ENCODE peak calls at places on chromosomes 16 and 17, in five cellular contexts. One of them, this sample, is unnamed. For H3K36me3, the result is how much of the 10 kb centered on the place peaks cover.

GRCh38 chr17:55756689-55757088 is 5.8 kb downstream of the PCTP start:
- DNase-seq in pancreas: no peak
- DNase-seq in psoas muscle: no peak
- DNase-seq in IMR-90: no peak
- DNase-seq in heart left ventricle: no peak
- DNase-seq in this sample: no peak

GRCh38 chr17:83155128-83156081 is 76.0 kb downstream of the METRNL start:
- DNase-seq in pancreas: no peak
- DNase-seq in psoas muscle: peak
- DNase-seq in IMR-90: peak
- DNase-seq in heart left ventricle: no peak
- DNase-seq in this sample: peak

GRCh38 chr16:180921-181667 is 835 bp downstream of the HBQ1 start:
- DNase-seq in pancreas: peak
- DNase-seq in psoas muscle: peak
- DNase-seq in IMR-90: peak
- DNase-seq in heart left ventricle: peak
- DNase-seq in this sample: no peak

GRCh38 chr16:80543162-80543561 is 2.4 kb downstream of the DYNLRB2 start:
- DNase-seq in pancreas: no peak
- DNase-seq in psoas muscle: no peak
- DNase-seq in IMR-90: no peak
- DNase-seq in heart left ventricle: no peak
- DNase-seq in this sample: no peak

GRCh38 chr16:6684076-6684673 is 648.5 kb upstream of the RBFOX1 start:
- DNase-seq in pancreas: no peak
- DNase-seq in psoas muscle: no peak
- DNase-seq in IMR-90: no peak
- DNase-seq in heart left ventricle: no peak
- DNase-seq in this sample: no peak

GRCh38 chr16:11484691-11485258 is 101.9 kb downstream of the LITAF start:
- DNase-seq in pancreas: no peak
- DNase-seq in psoas muscle: no peak
- DNase-seq in IMR-90: peak
- DNase-seq in heart left ventricle: no peak
- DNase-seq in this sample: no peak

GRCh38 chr16:12771341-12771798 is 32.3 kb downstream of the CPPED1 start:
- DNase-seq in pancreas: no peak
- DNase-seq in psoas muscle: no peak
- DNase-seq in IMR-90: no peak
- DNase-seq in heart left ventricle: no peak
- DNase-seq in this sample: no peak

GRCh38 chr17:81635973-81636504 is 873 bp downstream of the NPLOC4 start:
- DNase-seq in pancreas: no peak
- DNase-seq in psoas muscle: no peak
- DNase-seq in IMR-90: peak
- DNase-seq in heart left ventricle: no peak
- DNase-seq in this sample: no peak

GRCh38 chr17:31251075-31251474 is 46.0 kb downstream of the OMG start:
- DNase-seq in pancreas: no peak
- DNase-seq in psoas muscle: no peak
- DNase-seq in IMR-90: no peak
- DNase-seq in heart left ventricle: no peak
- DNase-seq in this sample: no peak

GRCh38 chr16:84098939-84099338 is 17.8 kb downstream of the MBTPS1 start:
- DNase-seq in pancreas: no peak
- DNase-seq in psoas muscle: no peak
- DNase-seq in IMR-90: peak
- DNase-seq in heart left ventricle: no peak
- DNase-seq in this sample: no peak

GRCh38 chr17:77423589-77424451 is 283.1 kb downstream of the SEC14L1 start:
- DNase-seq in pancreas: peak
- DNase-seq in psoas muscle: peak
- DNase-seq in IMR-90: peak
- DNase-seq in heart left ventricle: peak
- DNase-seq in this sample: peak

GRCh38 chr17:9934354-9934753 is 29.3 kb upstream of the RCVRN start:
- DNase-seq in pancreas: no peak
- DNase-seq in psoas muscle: no peak
- DNase-seq in IMR-90: no peak
- DNase-seq in heart left ventricle: peak
- DNase-seq in this sample: no peak

GRCh38 chr17:79695293-79696158 is 35.2 kb upstream of the ENPP7 start:
- DNase-seq in pancreas: no peak
- DNase-seq in psoas muscle: no peak
- DNase-seq in IMR-90: no peak
- DNase-seq in heart left ventricle: no peak
- DNase-seq in this sample: no peak

GRCh38 chr16:58027341-58028167 is 2.0 kb downstream of the MMP15 start:
- DNase-seq in pancreas: peak
- DNase-seq in psoas muscle: peak
- DNase-seq in IMR-90: no peak
- DNase-seq in heart left ventricle: peak
- DNase-seq in this sample: no peak

GRCh38 chr17:43517161-43517560 is 29.0 kb downstream of the ETV4 start:
- DNase-seq in pancreas: no peak
- DNase-seq in psoas muscle: no peak
- DNase-seq in IMR-90: no peak
- DNase-seq in heart left ventricle: no peak
- DNase-seq in this sample: no peak

GRCh38 chr16:57041182-57042156 is 50.9 kb upstream of the CPNE2 start:
- DNase-seq in pancreas: no peak
- DNase-seq in psoas muscle: no peak
- DNase-seq in IMR-90: no peak
- DNase-seq in heart left ventricle: no peak
- DNase-seq in this sample: no peak

GRCh38 chr16:73049051-73049910 is 1.4 kb upstream of the ZFHX3 start:
- DNase-seq in pancreas: no peak
- DNase-seq in psoas muscle: no peak
- DNase-seq in IMR-90: no peak
- DNase-seq in heart left ventricle: no peak
- DNase-seq in this sample: no peak

GRCh38 chr16:85800321-85800669 is 800 bp downstream of the COX4I1 start:
- DNase-seq in pancreas: no peak
- DNase-seq in psoas muscle: no peak
- DNase-seq in IMR-90: no peak
- DNase-seq in heart left ventricle: no peak
- DNase-seq in this sample: no peak

GRCh38 chr17:1980665-1981250 is 44.4 kb downstream of the RTN4RL1 start:
- DNase-seq in pancreas: no peak
- DNase-seq in psoas muscle: no peak
- DNase-seq in IMR-90: no peak
- DNase-seq in heart left ventricle: no peak
- DNase-seq in this sample: no peak

GRCh38 chr17:59513934-59514841 is 51.2 kb upstream of the DHX40 start:
- DNase-seq in pancreas: peak
- DNase-seq in psoas muscle: peak
- DNase-seq in IMR-90: peak
- DNase-seq in heart left ventricle: peak
- DNase-seq in this sample: no peak

GRCh38 chr16:57358527-57359095 is at the start of gene CCL22:
- DNase-seq in pancreas: no peak
- DNase-seq in psoas muscle: no peak
- DNase-seq in IMR-90: no peak
- DNase-seq in heart left ventricle: no peak
- DNase-seq in this sample: no peak

GRCh38 chr17:55326030-55326429 is 61.3 kb downstream of the HLF start:
- DNase-seq in pancreas: no peak
- DNase-seq in psoas muscle: no peak
- DNase-seq in IMR-90: no peak
- DNase-seq in heart left ventricle: no peak
- DNase-seq in this sample: no peak

GRCh38 chr17:46190763-46191162 is 2.5 kb downstream of the KANSL1 start:
- DNase-seq in pancreas: no peak
- DNase-seq in psoas muscle: no peak
- DNase-seq in IMR-90: peak
- DNase-seq in heart left ventricle: no peak
- DNase-seq in this sample: no peak

GRCh38 chr17:72173475-72174116 is 52.8 kb downstream of the SOX9 start:
- DNase-seq in pancreas: no peak
- DNase-seq in psoas muscle: no peak
- DNase-seq in IMR-90: peak
- DNase-seq in heart left ventricle: no peak
- DNase-seq in this sample: no peak

GRCh38 chr17:29549169-29549935 is 17.5 kb downstream of the ABHD15 start:
- DNase-seq in pancreas: no peak
- DNase-seq in psoas muscle: no peak
- DNase-seq in IMR-90: peak
- DNase-seq in heart left ventricle: no peak
- DNase-seq in this sample: no peak

GRCh38 chr16:917591-918061 is 53.2 kb downstream of the LMF1 start:
- DNase-seq in pancreas: no peak
- DNase-seq in psoas muscle: no peak
- DNase-seq in IMR-90: no peak
- DNase-seq in heart left ventricle: peak
- DNase-seq in this sample: no peak

GRCh38 chr16:66225696-66226095 is 140.8 kb upstream of the CDH5 start:
- DNase-seq in pancreas: no peak
- DNase-seq in psoas muscle: no peak
- DNase-seq in IMR-90: no peak
- DNase-seq in heart left ventricle: no peak
- DNase-seq in this sample: no peak

GRCh38 chr17:78415821-78416301 is 37.4 kb downstream of the PGS1 start:
- DNase-seq in pancreas: no peak
- DNase-seq in psoas muscle: no peak
- DNase-seq in IMR-90: peak
- DNase-seq in heart left ventricle: no peak
- DNase-seq in this sample: no peak

GRCh38 chr17:55394357-55395021 is 27.1 kb downstream of the MMD start:
- DNase-seq in pancreas: no peak
- DNase-seq in psoas muscle: no peak
- DNase-seq in IMR-90: no peak
- DNase-seq in heart left ventricle: no peak
- DNase-seq in this sample: no peak

GRCh38 chr16:79757163-79757562 is 156.6 kb upstream of the MAF start:
- DNase-seq in pancreas: no peak
- DNase-seq in psoas muscle: no peak
- DNase-seq in IMR-90: no peak
- DNase-seq in heart left ventricle: no peak
- DNase-seq in this sample: no peak

DNA sequence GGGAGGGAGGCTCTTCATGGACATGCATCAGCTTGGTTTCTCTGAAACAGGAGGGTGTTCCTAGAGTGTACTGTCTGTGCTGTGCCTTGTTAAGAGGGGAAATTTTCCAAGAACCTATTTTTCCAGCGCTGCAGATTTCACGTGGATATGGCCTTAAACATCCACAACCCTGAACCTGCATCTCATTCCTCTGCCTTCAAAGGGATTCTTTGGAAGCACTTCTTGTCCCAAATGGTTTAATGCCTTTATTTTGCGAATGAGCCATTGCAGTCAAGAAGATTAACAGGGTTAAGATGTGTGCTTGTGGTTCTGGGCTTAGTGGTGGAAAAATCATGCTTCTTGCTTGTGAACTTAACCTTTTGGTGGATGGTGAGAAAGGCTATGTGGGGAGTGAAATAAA is 161.2 kb downstream of the XYLT1 start:
- DNase-seq in pancreas: no peak
- DNase-seq in psoas muscle: no peak
- DNase-seq in IMR-90: no peak
- DNase-seq in heart left ventricle: no peak
- DNase-seq in this sample: no peak
- H3K36me3 ChIP-seq in pancreas: under half
- H3K36me3 ChIP-seq in psoas muscle: under half
- H3K36me3 ChIP-seq in IMR-90: under half
- H3K36me3 ChIP-seq in heart left ventricle: under half
- H3K36me3 ChIP-seq in this sample: under half

GRCh38 chr17:47994714-47995113 is 23.8 kb downstream of the CDK5RAP3 start:
- DNase-seq in pancreas: no peak
- DNase-seq in psoas muscle: no peak
- DNase-seq in IMR-90: no peak
- DNase-seq in heart left ventricle: no peak
- DNase-seq in this sample: no peak
- TF ChIP-seq CTCF in pancreas: no peak
- TF ChIP-seq CTCF in psoas muscle: no peak
- TF ChIP-seq CTCF in IMR-90: no peak
- TF ChIP-seq CTCF in heart left ventricle: no peak
- TF ChIP-seq CTCF in this sample: no peak

DNA sequence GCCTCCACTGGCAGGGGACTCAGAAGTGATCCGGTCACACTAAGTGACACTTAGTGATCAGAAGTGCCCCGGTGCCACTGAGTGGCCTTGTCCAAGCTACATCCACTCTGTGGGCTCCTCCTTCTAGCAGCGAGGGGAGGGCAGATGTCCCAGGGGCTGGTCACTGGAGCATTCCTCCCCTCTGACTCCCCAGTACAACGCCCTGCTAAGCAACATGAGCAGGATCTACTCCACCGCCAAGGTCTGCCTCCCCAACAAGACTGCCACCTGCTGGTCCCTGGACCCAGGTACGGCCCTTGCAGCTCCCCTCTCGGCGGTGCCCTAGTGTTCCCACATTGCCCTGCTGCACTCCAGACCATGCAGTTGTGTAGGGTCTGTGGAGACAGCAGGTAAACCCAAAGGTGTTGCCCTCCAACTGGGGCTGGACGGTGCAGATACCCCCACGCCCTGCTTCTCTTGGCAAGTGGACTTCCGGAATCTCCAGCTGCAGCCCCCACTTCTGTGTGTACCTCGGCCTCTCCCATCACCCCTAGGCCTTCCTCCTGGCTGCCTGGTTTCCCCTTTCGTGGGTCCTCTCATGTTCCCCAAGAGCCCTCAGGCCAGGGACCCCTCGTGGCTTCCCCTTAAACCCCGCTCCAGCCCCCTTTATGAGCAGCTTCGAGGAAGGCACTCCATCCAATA is 2.1 kb downstream of the ACE start:
- DNase-seq in pancreas: peak
- DNase-seq in psoas muscle: peak
- DNase-seq in IMR-90: peak
- DNase-seq in heart left ventricle: peak
- DNase-seq in this sample: peak
- H3K4me3 ChIP-seq in pancreas: no peak
- H3K4me3 ChIP-seq in psoas muscle: peak
- H3K4me3 ChIP-seq in IMR-90: no peak
- H3K4me3 ChIP-seq in heart left ventricle: no peak
- H3K4me3 ChIP-seq in this sample: no peak

GRCh38 chr16:69240336-69240735 is 53.4 kb downstream of the SNTB2 start:
- DNase-seq in pancreas: no peak
- DNase-seq in psoas muscle: no peak
- DNase-seq in IMR-90: peak
- DNase-seq in heart left ventricle: no peak
- DNase-seq in this sample: no peak

GRCh38 chr16:69233124-69233523 is 46.2 kb downstream of the SNTB2 start:
- DNase-seq in pancreas: no peak
- DNase-seq in psoas muscle: no peak
- DNase-seq in IMR-90: no peak
- DNase-seq in heart left ventricle: no peak
- DNase-seq in this sample: no peak

GRCh38 chr16:69236319-69236718 is 49.4 kb downstream of the SNTB2 start:
- DNase-seq in pancreas: no peak
- DNase-seq in psoas muscle: no peak
- DNase-seq in IMR-90: no peak
- DNase-seq in heart left ventricle: no peak
- DNase-seq in this sample: no peak

DNA sequence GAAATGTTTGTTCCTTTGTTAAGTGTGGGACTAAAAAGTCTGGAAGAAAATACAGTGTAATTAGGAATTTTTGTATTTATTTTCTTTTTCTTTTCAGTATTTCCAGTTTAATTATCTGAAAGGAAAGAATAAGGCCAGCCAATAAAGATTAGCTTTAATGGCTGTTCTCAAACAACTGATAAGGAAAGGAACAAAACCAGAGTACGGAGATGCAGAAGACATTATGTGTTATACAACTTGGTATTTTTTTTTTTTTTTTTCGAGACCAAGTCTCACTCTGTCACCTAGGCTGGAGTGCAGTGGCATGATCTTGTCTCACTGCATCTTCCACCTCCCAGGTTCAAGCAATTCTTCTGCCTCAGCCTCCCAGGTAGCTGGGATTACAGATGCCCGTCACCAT is 47.5 kb downstream of the SNTB2 start:
- DNase-seq in pancreas: no peak
- DNase-seq in psoas muscle: no peak
- DNase-seq in IMR-90: no peak
- DNase-seq in heart left ventricle: no peak
- DNase-seq in this sample: no peak
- H3K36me3 ChIP-seq in pancreas: under half
- H3K36me3 ChIP-seq in psoas muscle: under half
- H3K36me3 ChIP-seq in IMR-90: under half
- H3K36me3 ChIP-seq in heart left ventricle: under half
- H3K36me3 ChIP-seq in this sample: under half